ENCODE peak calls at places on chromosomes 11 and 22, in four cellular contexts. L is left ventricle myocardium inferior, C is AG10803, G is SJSA1. N is an unnamed sample.

GRCh38 chr11:34105079-34105956 is at the start of gene NAT10:
- DNase-seq in G (peak), C (peak), L (peak), N (peak)

GRCh38 chr11:109939176-109939810 is 153.9 kb upstream of the ZC3H12C start:
- DNase-seq in L (no peak), G (peak), C (peak), N (peak)

GRCh38 chr11:117045196-117045595 is 53.0 kb downstream of the SIK3 start:
- DNase-seq in C (peak), L (no peak), G (no peak), N (peak)

GRCh38 chr11:100151944-100152343 is 535.1 kb upstream of the ARHGAP42 start:
- DNase-seq in C (no peak), G (peak), L (no peak), N (peak)

GRCh38 chr22:26977741-26978140 is 320.4 kb downstream of the MIAT start:
- DNase-seq in L (no peak), G (no peak), C (no peak), N (no peak)

GRCh38 chr22:27866136-27867091 is 52.6 kb downstream of the PITPNB start:
- DNase-seq in G (no peak), C (peak), L (no peak), N (peak)

GRCh38 chr11:74634537-74634936 is 42.2 kb downstream of the POLD3 start:
- DNase-seq in C (peak), L (no peak), G (no peak), N (peak)

GRCh38 chr11:30735946-30736345 is 149.8 kb upstream of the MPPED2 start:
- DNase-seq in G (no peak), L (no peak), C (no peak), N (peak)

GRCh38 chr11:75668508-75669297 is at the start of gene MAP6:
- DNase-seq in G (no peak), L (peak), C (no peak), N (peak)

GRCh38 chr22:29343313-29343805 is 27.9 kb upstream of the RASL10A start:
- DNase-seq in G (peak), C (peak), L (peak), N (no peak)

GRCh38 chr11:125935056-125935455 is 10.8 kb upstream of the VSIG10L2 start:
- DNase-seq in C (no peak), L (no peak), G (no peak), N (no peak)

GRCh38 chr22:50697667-50698506 is 25.3 kb downstream of the SHANK3 start:
- DNase-seq in L (peak), G (no peak), C (no peak), N (no peak)
- H3K4me3 ChIP-seq in L (peak), G (no peak), C (peak), N (peak)

DNA sequence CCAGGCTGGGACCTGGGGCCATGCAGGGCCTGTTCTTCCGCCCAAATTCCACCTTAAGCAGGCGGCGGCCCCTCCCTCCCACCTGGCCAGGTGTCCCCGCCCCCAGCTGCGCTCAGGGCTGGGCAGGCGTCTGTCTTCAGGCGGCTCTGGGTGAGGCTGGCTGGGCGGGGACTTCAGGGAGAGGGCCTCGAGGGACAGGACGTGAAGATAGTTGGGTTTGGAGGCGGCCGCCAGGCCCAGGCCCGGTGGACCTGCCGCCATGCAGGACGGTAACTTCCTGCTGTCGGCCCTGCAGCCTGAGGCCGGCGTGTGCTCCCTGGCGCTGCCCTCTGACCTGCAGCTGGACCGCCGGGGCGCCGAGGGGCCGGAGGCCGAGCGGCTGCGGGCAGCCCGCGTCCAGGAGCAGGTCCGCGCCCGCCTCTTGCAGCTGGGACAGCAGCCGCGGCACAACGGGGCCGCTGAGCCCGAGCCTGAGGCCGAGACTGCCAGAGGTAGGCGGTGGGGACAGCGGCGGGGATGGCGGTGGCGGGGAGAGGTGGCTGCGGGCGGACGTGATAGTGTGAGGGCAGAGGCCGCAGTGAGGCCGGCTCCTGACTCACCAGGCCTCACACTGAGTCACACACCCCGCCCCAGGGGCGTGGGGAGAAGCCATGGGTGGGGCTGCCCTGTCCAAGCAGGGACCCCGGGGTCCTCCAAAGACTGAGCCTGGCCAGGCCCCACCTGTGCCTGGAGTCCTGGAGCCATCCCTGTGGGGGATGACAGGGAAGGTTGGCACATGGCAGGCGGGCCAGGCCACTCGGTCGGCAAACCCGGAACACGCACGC is at the start of gene PKP3:
- DNase-seq in L (no peak), G (peak), C (peak), N (no peak)
- H3K4me3 ChIP-seq in L (peak), G (no peak), C (no peak), N (no peak)

DNA sequence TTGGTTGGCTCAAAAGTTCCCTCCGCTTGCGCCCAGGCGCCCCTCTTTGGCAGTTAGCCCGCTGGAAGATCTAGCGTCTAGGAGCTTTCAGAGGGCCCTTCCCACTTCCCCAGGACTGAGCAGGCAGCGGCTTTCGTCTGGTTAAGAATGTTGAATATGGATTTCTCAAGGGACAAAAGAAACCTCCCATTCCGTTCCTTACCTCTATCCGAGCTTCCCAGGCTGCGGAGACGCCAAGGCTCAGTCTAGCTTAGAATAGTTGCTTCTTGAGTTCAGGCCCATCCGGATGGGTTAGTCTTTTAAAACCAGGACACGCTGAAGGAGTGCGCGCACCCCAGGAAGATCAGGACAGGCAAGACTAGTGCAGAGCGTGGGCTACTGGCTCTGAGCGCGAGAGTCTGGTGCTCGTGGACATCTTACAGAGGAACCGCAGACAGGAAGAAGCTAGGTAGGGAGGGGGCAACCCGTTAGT is 1.6 kb downstream of the NELL1 start:
- DNase-seq in C (no peak), L (no peak), G (no peak), N (no peak)
- H3K4me3 ChIP-seq in C (no peak), L (no peak), G (no peak), N (no peak)

DNA sequence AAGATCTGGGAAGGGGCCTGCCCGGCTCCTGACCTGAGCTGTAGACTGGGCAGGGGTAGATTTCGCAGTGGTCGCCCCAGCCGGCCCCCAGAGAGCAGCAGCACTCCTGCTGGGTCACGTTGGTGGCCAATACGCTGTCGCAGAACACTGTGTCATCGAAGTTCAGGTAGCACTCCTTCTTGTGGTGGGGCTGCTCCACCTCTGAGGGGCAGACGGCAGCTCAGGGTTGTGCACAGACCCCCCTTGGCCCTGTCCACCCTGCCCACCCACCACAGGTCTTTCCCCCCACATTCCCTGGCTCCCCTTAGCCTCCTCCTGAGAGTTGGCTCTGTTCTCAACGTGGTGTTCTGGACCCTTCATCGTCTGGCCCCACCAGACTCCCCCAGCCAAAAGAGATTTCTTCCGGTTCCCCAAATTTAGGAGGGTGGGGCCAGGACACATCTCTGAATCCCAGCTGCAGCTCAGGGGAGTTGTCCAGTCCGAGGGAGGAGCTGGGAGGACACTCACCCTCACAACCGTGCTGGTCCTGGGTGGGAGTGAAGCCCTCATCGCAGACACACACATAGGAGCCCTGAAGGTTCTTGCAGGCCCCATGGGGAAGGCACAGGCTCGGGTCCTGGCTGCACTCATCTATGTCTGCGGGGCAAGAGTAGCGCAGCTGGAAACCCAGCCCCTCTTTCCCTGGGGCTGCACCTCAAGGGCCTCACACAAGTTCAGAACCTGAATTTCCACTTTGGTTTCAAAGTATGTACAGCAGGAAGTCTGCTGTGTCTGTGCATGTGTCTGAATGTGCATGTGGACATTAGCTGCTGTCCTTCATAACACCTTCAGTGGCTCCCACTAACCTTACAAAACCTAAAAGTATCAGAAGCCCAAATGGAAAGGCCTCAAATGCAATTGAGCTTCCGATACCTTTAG is 16.5 kb downstream of the SCYL1 start:
- DNase-seq in C (no peak), L (no peak), G (no peak), N (no peak)
- H3K4me3 ChIP-seq in C (peak), L (peak), G (peak), N (peak)

DNA sequence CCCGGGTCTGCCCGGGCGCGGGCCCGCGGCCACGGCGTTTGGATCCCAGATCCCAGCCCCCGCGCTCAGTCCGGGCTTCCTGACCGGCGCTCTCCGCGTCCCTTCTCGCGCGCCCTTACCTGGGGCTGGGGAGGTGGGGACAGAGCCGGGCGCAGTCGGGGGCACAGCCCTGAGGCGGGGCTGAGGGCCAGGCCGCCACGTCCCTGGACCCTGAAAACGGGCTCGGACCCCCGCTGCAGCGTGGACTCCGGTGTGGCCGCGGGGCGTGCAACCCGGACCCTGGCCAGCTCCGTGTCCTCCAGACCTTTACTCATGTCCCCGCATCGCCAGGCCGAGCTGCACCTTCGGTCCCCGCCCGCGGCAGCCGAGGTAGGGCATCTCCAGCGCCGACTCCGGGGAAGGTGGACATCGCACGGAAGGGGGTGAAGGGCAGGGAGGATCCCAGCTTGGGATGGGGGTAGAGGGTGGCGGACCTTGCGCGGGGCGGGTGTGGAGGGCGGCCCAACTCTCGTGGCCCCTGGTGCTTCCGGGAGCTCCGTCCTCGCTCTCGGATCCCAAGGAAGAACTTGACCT is 9.9 kb upstream of the AIFM3 start:
- DNase-seq in G (no peak), C (no peak), L (no peak), N (no peak)
- H3K4me3 ChIP-seq in G (peak), C (peak), L (peak), N (peak)

N was measured in A673.